ENCODE peak calls at places on chromosomes 11 and 22, in nine cellular contexts. N is spleen, E is C1 segment of cervical spinal cord, S is HCEC 1CT, M is RCC 7860, A is GOT3, L is AG08395, D is GM04504, O is NCI-H1436. J is an unnamed sample.

GRCh38 chr11:35583843-35584242 is 34.4 kb upstream of the FJX1 start:
- DNase-seq in N (no peak), E (no peak), S (peak; percentile 11), M (no peak), A (no peak), L (no peak), D (no peak), O (no peak), J (no peak)

GRCh38 chr11:2870955-2871720 is 14.4 kb downstream of the CDKN1C start:
- DNase-seq in N (no peak), E (no peak), S (no peak), M (no peak), A (no peak), L (no peak), D (no peak), O (no peak), J (no peak)

GRCh38 chr22:46578824-46579561 is 41.2 kb upstream of the GRAMD4 start:
- DNase-seq in N (peak; percentile 72), E (no peak), S (no peak), M (no peak), A (no peak), L (peak; percentile 64), D (no peak), O (no peak), J (no peak)

GRCh38 chr11:118441770-118442169 is 5.5 kb downstream of the KMT2A start:
- DNase-seq in N (no peak), E (no peak), S (no peak), M (no peak), A (no peak), L (no peak), D (no peak), O (no peak), J (peak; percentile 20)

GRCh38 chr11:73965076-73965763 is 14.4 kb downstream of the DNAJB13 start:
- DNase-seq in N (no peak), E (no peak), S (peak; percentile 24), M (no peak), A (no peak), L (peak; percentile 31), D (no peak), O (no peak), J (no peak)

GRCh38 chr11:45857834-45858492 is 10.7 kb downstream of the CRY2 start:
- DNase-seq in N (no peak), E (no peak), S (peak; percentile 15), M (peak; percentile 86), A (peak; percentile 19), L (peak; percentile 87), D (peak; percentile 97), O (no peak), J (no peak)

GRCh38 chr22:32558681-32559355 is 84.2 kb downstream of the FBXO7 start:
- DNase-seq in N (no peak), E (no peak), S (no peak), M (peak; percentile 85), A (peak; percentile 60), L (peak; percentile 88), D (peak; percentile 66), O (no peak), J (no peak)

GRCh38 chr11:64553554-64554201 is 37.3 kb upstream of the SLC22A12 start:
- DNase-seq in N (peak; percentile 84), E (no peak), S (peak; percentile 4), M (no peak), A (no peak), L (peak; percentile 71), D (no peak), O (no peak), J (peak; percentile 33)

GRCh38 chr11:93700830-93701229 is 39.3 kb downstream of the CEP295 start:
- DNase-seq in N (no peak), E (no peak), S (peak; percentile 27), M (no peak), A (no peak), L (no peak), D (no peak), O (no peak), J (no peak)

GRCh38 chr11:79040348-79040747 is 400.5 kb downstream of the TENM4 start:
- DNase-seq in N (no peak), E (no peak), S (no peak), M (no peak), A (no peak), L (peak; percentile 41), D (no peak), O (no peak), J (peak; percentile 5)

GRCh38 chr22:36823177-36823839 is 6.5 kb upstream of the PVALB start:
- DNase-seq in N (no peak), E (no peak), S (no peak), M (no peak), A (no peak), L (no peak), D (no peak), O (no peak), J (no peak)

GRCh38 chr11:116911981-116912734 is 74.7 kb upstream of the APOA1 start:
- DNase-seq in N (no peak), E (no peak), S (no peak), M (no peak), A (no peak), L (peak; percentile 47), D (no peak), O (no peak), J (no peak)

GRCh38 chr11:73380897-73381410 is 4.8 kb downstream of the RELT start:
- DNase-seq in N (no peak), E (no peak), S (no peak), M (no peak), A (no peak), L (no peak), D (no peak), O (no peak), J (no peak)

GRCh38 chr11:690738-691633 is 4.0 kb downstream of the DEAF1 start:
- DNase-seq in N (no peak), E (no peak), S (no peak), M (no peak), A (no peak), L (no peak), D (no peak), O (no peak), J (no peak)

GRCh38 chr11:91653091-91653754 is 571.4 kb upstream of the FAT3 start:
- DNase-seq in N (no peak), E (no peak), S (no peak), M (no peak), A (no peak), L (no peak), D (no peak), O (no peak), J (no peak)

GRCh38 chr11:107157146-107157808 is 139.0 kb upstream of the GUCY1A2 start:
- DNase-seq in N (no peak), E (no peak), S (no peak), M (no peak), A (no peak), L (no peak), D (no peak), O (no peak), J (no peak)

GRCh38 chr11:75447415-75447814 is 14.4 kb upstream of the KLHL35 start:
- DNase-seq in N (no peak), E (no peak), S (no peak), M (no peak), A (no peak), L (no peak), D (no peak), O (no peak), J (no peak)

GRCh38 chr11:125268611-125269010 is 104.1 kb downstream of the PKNOX2 start:
- DNase-seq in N (no peak), E (no peak), S (no peak), M (no peak), A (no peak), L (no peak), D (no peak), O (no peak), J (no peak)

GRCh38 chr11:132886335-132886734 is 646.0 kb downstream of the OPCML start:
- DNase-seq in N (no peak), E (no peak), S (peak; percentile 58), M (peak; percentile 79), A (no peak), L (peak; percentile 61), D (peak; percentile 14), O (no peak), J (no peak)

GRCh38 chr11:118641463-118642019 is 34.1 kb downstream of the PHLDB1 start:
- DNase-seq in N (no peak), E (no peak), S (no peak), M (no peak), A (no peak), L (no peak), D (no peak), O (peak; percentile 40), J (no peak)

GRCh38 chr11:105740164-105740903 is 130.5 kb downstream of the GRIA4 start:
- DNase-seq in N (no peak), E (no peak), S (no peak), M (no peak), A (no peak), L (no peak), D (no peak), O (no peak), J (no peak)

GRCh38 chr11:63629426-63629825 is 15.2 kb upstream of the PLAAT3 start:
- DNase-seq in N (no peak), E (no peak), S (no peak), M (no peak), A (no peak), L (no peak), D (no peak), O (no peak), J (no peak)

J was measured in hippocampal formation.